ENCODE peak calls at places on chromosomes 4 and X, in eight cellular contexts. A, N, K, G, F, P, Z and S are unnamed samples.

GRCh38 chr4:98939892-98940298 is 11.0 kb upstream of the EIF4E start:
- DNase-seq in Z (peak), A (no peak), N (no peak), G (peak), P (peak), F (peak), K (no peak), S (no peak)

GRCh38 chr4:98745372-98745771 is 87.0 kb upstream of the TSPAN5 start:
- DNase-seq in Z (no peak), F (no peak), A (no peak), N (peak), P (no peak), G (peak), K (no peak), S (no peak)

GRCh38 chrX:72031634-72032033 is 100.1 kb downstream of the RTL5 start:
- DNase-seq in A (no peak), K (no peak), Z (no peak), F (no peak), G (no peak), P (no peak), N (no peak), S (no peak)

GRCh38 chrX:136497556-136498048 is at the start of gene HTATSF1:
- DNase-seq in K (no peak), Z (no peak), A (peak), G (peak), P (peak), F (no peak), N (no peak), S (no peak)

GRCh38 chrX:11577603-11578002 is 88.1 kb downstream of the ARHGAP6 start:
- DNase-seq in K (no peak), A (no peak), P (no peak), N (no peak), F (no peak), G (no peak), Z (no peak), S (no peak)

GRCh38 chr4:142656178-142656577 is 189.9 kb downstream of the INPP4B start:
- DNase-seq in Z (peak), F (no peak), K (no peak), G (peak), N (no peak), P (no peak), A (no peak), S (no peak)

GRCh38 chrX:109684136-109684535 is 48.9 kb downstream of the ACSL4 start:
- DNase-seq in P (no peak), G (no peak), F (no peak), A (no peak), N (no peak), Z (no peak), K (no peak), S (no peak)

GRCh38 chrX:51802917-51803688 is 59.9 kb downstream of the GSPT2 start:
- DNase-seq in N (peak), A (peak), F (peak), G (peak), Z (peak), P (peak), K (peak), S (no peak)

GRCh38 chr4:113300384-113301011 is 251.0 kb downstream of the ANK2 start:
- DNase-seq in N (no peak), A (no peak), P (no peak), Z (peak), F (no peak), G (peak), K (no peak), S (no peak)

GRCh38 chrX:87236836-87237235 is 280.8 kb upstream of the KLHL4 start:
- DNase-seq in G (no peak), P (no peak), F (no peak), Z (no peak), A (no peak), K (no peak), N (no peak), S (no peak)

GRCh38 chr4:4387531-4388311 is 819 bp downstream of the NSG1 start:
- DNase-seq in G (peak), Z (no peak), N (no peak), P (no peak), K (no peak), A (peak), F (no peak), S (no peak)

GRCh38 chrX:38214551-38214950 is 6.1 kb downstream of the SRPX start:
- DNase-seq in K (no peak), G (no peak), A (no peak), N (no peak), P (no peak), Z (no peak), F (no peak), S (no peak)

GRCh38 chrX:45449982-45450381 is 249.3 kb upstream of the DIPK2B start:
- DNase-seq in N (no peak), A (no peak), K (no peak), G (no peak), P (no peak), Z (peak), F (peak), S (no peak)

GRCh38 chrX:120457766-120458180 is 11.3 kb downstream of the LAMP2 start:
- DNase-seq in Z (no peak), K (peak), N (no peak), P (no peak), A (no peak), G (no peak), F (peak), S (no peak)

GRCh38 chr4:78629991-78630541 is 78.5 kb downstream of the ANXA3 start:
- DNase-seq in P (peak), A (no peak), Z (no peak), F (no peak), G (no peak), K (no peak), N (peak), S (no peak)

GRCh38 chr4:158446106-158446505 is 75.6 kb upstream of the RXFP1 start:
- DNase-seq in N (no peak), P (no peak), Z (no peak), A (no peak), K (no peak), F (no peak), G (no peak), S (no peak)

GRCh38 chrX:121579016-121579760 is 531.8 kb downstream of the GLUD2 start:
- DNase-seq in Z (peak), A (no peak), F (no peak), P (no peak), N (peak), K (peak), G (peak), S (no peak)

GRCh38 chr4:56844817-56845580 is 23.5 kb upstream of the SPINK2 start:
- DNase-seq in A (no peak), P (no peak), K (no peak), F (no peak), Z (no peak), G (peak), N (no peak), S (no peak)

GRCh38 chr4:101205878-101206277 is 141.4 kb downstream of the PPP3CA start:
- DNase-seq in F (no peak), Z (no peak), N (no peak), G (peak), P (no peak), K (peak), A (no peak), S (no peak)

GRCh38 chr4:126939401-126939800 is 693.4 kb upstream of the INTU start:
- DNase-seq in N (no peak), K (no peak), G (no peak), P (no peak), A (no peak), F (no peak), Z (no peak), S (no peak)

GRCh38 chr4:55554453-55555030 is 7.8 kb upstream of the CLOCK start:
- DNase-seq in A (no peak), N (no peak), Z (peak), G (no peak), F (no peak), K (no peak), P (no peak), S (no peak)

GRCh38 chr4:161280929-161281328 is 882.9 kb downstream of the FSTL5 start:
- DNase-seq in F (no peak), Z (no peak), G (no peak), P (no peak), A (no peak), K (no peak), N (no peak), S (no peak)

GRCh38 chr4:185597532-185598188 is 62.4 kb upstream of the PDLIM3 start:
- DNase-seq in F (peak), A (peak), N (peak), P (peak), K (peak), Z (peak), G (peak), S (peak)

GRCh38 chr4:158315706-158316105 is 105.4 kb downstream of the TMEM144 start:
- DNase-seq in K (no peak), F (no peak), Z (no peak), A (no peak), P (no peak), G (no peak), N (no peak), S (no peak)

GRCh38 chrX:53440101-53440500 is 5.9 kb upstream of the HSD17B10 start:
- DNase-seq in N (no peak), Z (no peak), A (no peak), K (no peak), G (no peak), F (no peak), P (no peak), S (no peak)

GRCh38 chr4:141439223-141439622 is 197.2 kb upstream of the IL15 start:
- DNase-seq in P (no peak), Z (no peak), N (no peak), F (no peak), K (no peak), A (no peak), G (no peak), S (no peak)

GRCh38 chrX:29297171-29297800 is 710.0 kb downstream of the IL1RAPL1 start:
- DNase-seq in G (peak), Z (no peak), N (no peak), K (no peak), P (no peak), F (no peak), A (no peak), S (no peak)

GRCh38 chr4:41638806-41639205 is 100.8 kb downstream of the LIMCH1 start:
- DNase-seq in N (no peak), F (no peak), P (no peak), K (no peak), G (no peak), Z (no peak), A (no peak), S (no peak)

GRCh38 chr4:8774071-8774470 is 97.6 kb downstream of the HMX1 start:
- DNase-seq in A (peak), Z (no peak), G (no peak), K (no peak), N (no peak), F (no peak), P (no peak), S (no peak)

GRCh38 chr4:119525005-119525749 is 103.4 kb downstream of the PDE5A start:
- DNase-seq in P (no peak), G (no peak), Z (no peak), A (no peak), F (no peak), K (no peak), N (no peak), S (no peak)

GRCh38 chr4:26268246-26268645 is 52.6 kb upstream of the RBPJ start:
- DNase-seq in Z (no peak), N (no peak), P (no peak), A (no peak), F (no peak), G (no peak), K (no peak), S (no peak)

GRCh38 chr4:80362578-80363181 is 27.1 kb downstream of the CFAP299 start:
- DNase-seq in F (no peak), A (no peak), G (peak), N (peak), K (no peak), Z (peak), P (no peak), S (no peak)

GRCh38 chr4:38664704-38665401 is 854 bp downstream of the KLF3 start:
- DNase-seq in K (no peak), Z (no peak), P (no peak), N (peak), F (peak), A (peak), G (peak), S (peak)

GRCh38 chr4:155684892-155685550 is 18.4 kb downstream of the GUCY1A1 start:
- DNase-seq in K (no peak), G (no peak), A (no peak), Z (no peak), P (no peak), N (no peak), F (no peak), S (no peak)

GRCh38 chrX:16665089-16665488 is 15.1 kb downstream of the S100G start:
- DNase-seq in N (no peak), F (no peak), G (no peak), Z (no peak), K (no peak), A (no peak), P (no peak), S (no peak)

GRCh38 chrX:9940397-9940796 is 26.8 kb upstream of the CLDN34 start:
- DNase-seq in Z (no peak), K (no peak), A (no peak), P (no peak), N (no peak), G (no peak), F (no peak), S (no peak)

GRCh38 chr4:78864405-78865024 is 74.7 kb downstream of the PAQR3 start:
- DNase-seq in A (no peak), P (peak), K (peak), N (no peak), F (peak), G (peak), Z (peak), S (no peak)

GRCh38 chr4:53937918-53938317 is 126.5 kb downstream of the CHIC2 start:
- DNase-seq in P (no peak), K (no peak), N (no peak), A (no peak), Z (peak), F (no peak), G (no peak), S (no peak)

DNA sequence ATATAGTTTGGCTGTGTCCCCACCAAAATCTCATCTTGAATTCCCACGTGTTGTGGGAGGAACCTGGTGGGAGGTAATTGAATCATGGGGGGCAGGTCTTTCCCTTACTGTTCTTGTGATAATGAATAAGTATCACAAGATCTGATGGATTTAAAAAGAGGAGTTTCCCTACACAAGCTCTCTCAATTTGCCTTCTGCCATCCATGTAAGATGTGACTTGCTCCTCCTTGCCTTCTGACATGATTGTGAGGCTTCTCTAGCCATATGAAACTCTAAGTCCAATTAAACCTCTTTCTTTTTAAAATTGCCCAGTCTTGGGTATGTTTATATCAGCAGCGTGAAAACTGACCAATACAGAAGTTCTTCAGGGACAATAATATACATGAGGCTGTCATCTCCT is 425.1 kb downstream of the PABPC4L start:
- DNase-seq in N (no peak), P (no peak), G (no peak), Z (no peak), A (no peak), K (no peak), F (no peak), S (no peak)
- TF ChIP-seq POLR2AphosphoS5 in N (no peak), P (no peak), G (no peak), Z (no peak), A (no peak), K (no peak), F (no peak), S (no peak)

GRCh38 chrX:48489892-48490291 is 13.9 kb downstream of the FTSJ1 start:
- DNase-seq in F (no peak), A (no peak), N (no peak), G (peak), P (no peak), K (no peak), Z (no peak), S (no peak)

GRCh38 chrX:48489296-48489695 is 13.3 kb downstream of the FTSJ1 start:
- DNase-seq in K (no peak), Z (no peak), A (no peak), P (no peak), N (no peak), F (no peak), G (no peak), S (no peak)

GRCh38 chrX:48491809-48492208 is 15.8 kb downstream of the FTSJ1 start:
- DNase-seq in G (no peak), F (no peak), A (no peak), Z (no peak), K (no peak), P (no peak), N (no peak), S (no peak)

GRCh38 chrX:48492293-48492910 is 16.4 kb upstream of the PORCN start:
- DNase-seq in F (no peak), N (no peak), G (no peak), P (peak), Z (no peak), K (no peak), A (no peak), S (no peak)

DNA sequence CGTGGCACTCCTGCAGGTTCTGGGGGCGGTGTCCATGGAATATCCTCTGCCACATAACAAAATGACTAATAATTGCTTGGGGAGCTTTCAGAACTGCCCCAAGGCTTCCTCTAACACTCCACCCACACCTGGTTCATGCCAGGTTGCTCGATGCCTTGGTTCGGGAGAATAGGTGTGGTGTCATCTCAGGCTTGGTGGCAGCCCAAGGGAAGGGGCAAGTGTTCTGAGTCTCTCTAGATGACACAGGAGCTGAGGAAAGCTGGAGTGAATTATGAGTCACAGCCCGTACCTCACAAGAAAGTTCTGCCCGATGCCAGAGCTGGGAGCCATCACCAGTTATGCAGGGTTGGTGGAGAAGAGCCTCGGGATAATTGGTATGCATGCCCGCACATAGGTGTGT is 14.7 kb downstream of the FTSJ1 start:
- DNase-seq in G (no peak), A (no peak), P (no peak), K (no peak), Z (no peak), F (no peak), N (no peak), S (no peak)
- H3K27ac ChIP-seq in G (no peak), A (no peak), P (no peak), K (no peak), Z (no peak), F (no peak), N (no peak), S (no peak)

DNA sequence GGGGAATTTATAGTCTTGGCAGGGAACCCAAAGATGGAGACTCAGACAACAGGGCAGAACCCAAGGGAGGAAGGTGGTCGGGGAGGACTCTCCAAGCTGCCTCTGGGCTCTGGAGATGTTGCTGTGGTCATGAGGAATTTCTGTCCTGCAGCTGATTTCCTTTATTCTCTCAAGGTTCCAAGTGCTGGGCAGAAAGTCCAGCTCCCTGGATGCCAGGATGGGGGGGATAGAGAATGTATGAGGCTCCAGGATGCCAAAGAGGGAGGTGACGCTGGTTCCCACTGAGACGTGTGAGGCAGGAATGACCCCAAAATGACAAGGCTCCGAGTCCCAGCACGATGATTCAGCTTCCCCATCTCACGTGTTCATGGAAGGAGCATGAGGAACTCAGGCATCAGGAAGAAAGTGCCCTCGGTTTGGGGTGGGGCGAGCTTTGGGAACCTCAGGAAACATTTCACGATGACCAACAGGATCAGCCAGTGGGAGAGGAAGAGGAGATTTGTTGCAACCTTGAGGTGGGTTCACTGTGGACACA is 57.0 kb upstream of the PPP2R3B start:
- DNase-seq in Z (no peak), A (peak), P (no peak), F (no peak), K (no peak), G (no peak), N (no peak), S (no peak)
- TF ChIP-seq CTCF in Z (no peak), A (no peak), P (no peak), F (no peak), K (no peak), G (no peak), N (no peak), S (no peak)

DNA sequence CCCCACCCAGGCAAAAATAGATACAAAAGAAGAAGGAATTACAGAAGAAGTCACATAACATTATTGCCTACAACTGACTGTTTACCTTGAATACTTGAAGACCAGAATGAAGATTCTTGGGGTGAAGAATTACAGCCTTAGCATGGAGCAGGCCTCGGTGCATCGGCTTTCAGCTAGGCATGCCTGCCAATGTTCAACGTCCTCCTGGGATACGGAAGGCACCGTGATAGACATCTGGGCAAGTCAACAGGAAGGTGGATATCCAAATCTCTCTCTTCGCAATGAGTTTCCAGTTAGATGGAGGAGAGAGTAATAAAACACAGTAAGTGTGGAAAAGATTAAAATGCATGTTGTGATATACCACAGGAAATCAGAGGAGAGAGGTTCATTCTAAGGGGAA is 316.1 kb downstream of the TRIML1 start:
- DNase-seq in P (no peak), A (no peak), Z (no peak), F (no peak), G (no peak), K (no peak), N (no peak), S (no peak)
- TF ChIP-seq POLR2AphosphoS5 in P (no peak), A (no peak), Z (no peak), F (no peak), G (no peak), K (no peak), N (no peak), S (no peak)

DNA sequence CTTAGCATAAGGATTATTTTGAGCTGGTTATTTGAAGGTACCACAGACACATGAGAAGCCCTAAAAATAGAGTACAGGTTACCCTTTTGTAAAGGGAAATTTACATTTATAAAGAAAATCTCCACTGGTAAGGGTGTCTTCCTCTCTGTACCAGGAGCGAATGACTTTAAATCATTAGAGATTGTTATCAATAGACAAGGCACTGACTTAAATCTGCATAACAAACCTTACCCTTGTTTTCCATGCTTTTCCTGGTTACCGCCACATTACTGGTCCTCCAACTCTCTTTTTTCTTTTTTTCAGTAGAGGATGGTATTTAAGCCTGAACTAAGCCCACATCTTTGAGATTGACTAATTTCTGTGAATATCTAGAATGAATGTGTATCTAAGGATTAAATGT is 129.8 kb downstream of the SLC7A11 start:
- DNase-seq in G (peak), N (no peak), F (no peak), A (no peak), Z (no peak), K (no peak), P (no peak), S (no peak)
- H3K27ac ChIP-seq in G (peak), N (no peak), F (no peak), A (no peak), Z (no peak), K (no peak), P (no peak), S (no peak)

DNA sequence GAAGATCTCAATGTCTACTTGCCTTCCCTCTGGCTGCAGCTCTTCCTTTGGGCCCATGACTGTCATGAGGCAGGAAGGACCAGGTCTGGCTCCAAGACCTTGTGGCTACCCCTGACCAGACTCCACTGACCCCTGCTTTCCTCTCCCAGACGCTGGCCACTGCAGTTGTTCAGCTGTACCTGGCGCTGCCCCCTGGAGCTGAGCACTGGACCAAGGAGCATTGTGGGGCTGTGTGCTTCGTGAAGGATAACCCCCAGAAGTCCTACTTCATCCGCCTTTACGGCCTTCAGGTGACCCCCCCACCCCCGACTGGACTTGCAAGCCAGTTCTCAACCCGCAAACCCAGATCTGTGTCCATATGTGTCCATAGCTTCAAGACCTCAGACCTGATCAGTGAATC is 535 bp downstream of the WAS start:
- DNase-seq in Z (no peak), K (no peak), N (no peak), G (no peak), A (no peak), P (no peak), F (no peak), S (no peak)
- TF ChIP-seq CTCF in Z (no peak), K (no peak), N (no peak), G (no peak), A (no peak), P (no peak), F (no peak), S (no peak)